ENCODE peak calls at places on chromosome 1, in seven cellular contexts. P is PC-3, N is GM12878, V is fibroblast of lung, F is hepatocyte, X is neural progenitor cell, T is IMR-90. J is an unnamed sample. For H3K36me3, the result is how much of the 10 kb centered on the place peaks cover.

GRCh38 chr1:112803906-112804762 is 89.0 kb upstream of the PPM1J start:
- DNase-seq in P (peak), N (peak), F (peak), T (peak), X (peak), V (peak), J (peak)

GRCh38 chr1:210360852-210361477 is 32.3 kb downstream of the HHAT start:
- DNase-seq in F (peak), T (peak), P (peak), X (peak), N (no peak), V (peak), J (peak)

GRCh38 chr1:15836772-15837669 is 10.5 kb upstream of the SPEN start:
- DNase-seq in P (no peak), F (peak), T (no peak), V (no peak), X (peak), N (no peak), J (peak)

GRCh38 chr1:108053291-108054023 is 88.5 kb upstream of the VAV3 start:
- DNase-seq in X (no peak), F (no peak), P (peak), T (peak), N (no peak), V (no peak), J (peak)

GRCh38 chr1:214983126-214983869 is 99.2 kb upstream of the KCNK2 start:
- DNase-seq in F (no peak), V (peak), T (peak), P (peak), N (no peak), X (no peak), J (peak)

GRCh38 chr1:14742181-14742980 is 143.9 kb downstream of the KAZN start:
- DNase-seq in V (peak), N (no peak), T (peak), F (peak), P (peak), X (no peak), J (peak)

GRCh38 chr1:47774986-47775834 is 222.0 kb downstream of the TRABD2B start:
- DNase-seq in F (no peak), P (no peak), V (no peak), T (no peak), N (no peak), X (no peak), J (peak)

GRCh38 chr1:29668761-29669487 is 432.6 kb downstream of the PTPRU start:
- DNase-seq in P (no peak), X (no peak), T (no peak), V (no peak), F (no peak), N (no peak), J (peak)

GRCh38 chr1:157577420-157577819 is 20.5 kb downstream of the FCRL4 start:
- DNase-seq in X (no peak), F (no peak), T (no peak), V (no peak), N (no peak), P (no peak), J (no peak)

GRCh38 chr1:64881281-64881680 is 85.1 kb downstream of the JAK1 start:
- DNase-seq in X (no peak), N (no peak), F (no peak), V (no peak), T (peak), P (peak), J (peak)

GRCh38 chr1:3676581-3677410 is 24.5 kb downstream of the TP73 start:
- DNase-seq in T (no peak), N (peak), P (no peak), V (no peak), X (no peak), F (no peak), J (no peak)

GRCh38 chr1:25148673-25149300 is 83.5 kb downstream of the SYF2 start:
- DNase-seq in N (no peak), P (peak), F (no peak), V (no peak), X (peak), T (no peak), J (no peak)

GRCh38 chr1:29122662-29122986 is 1.1 kb downstream of the TMEM200B start:
- DNase-seq in P (peak), V (peak), F (peak), X (peak), N (no peak), T (peak), J (peak)

GRCh38 chr1:13828454-13829151 is 128.6 kb downstream of the PRDM2 start:
- DNase-seq in P (peak), N (no peak), T (no peak), X (peak), V (no peak), F (peak), J (no peak)

GRCh38 chr1:29963946-29964345 is 727.6 kb downstream of the PTPRU start:
- DNase-seq in V (no peak), X (no peak), P (no peak), T (no peak), F (no peak), N (no peak), J (no peak)

GRCh38 chr1:50272923-50273322 is 150.3 kb downstream of the DMRTA2 start:
- DNase-seq in P (no peak), X (no peak), N (no peak), T (no peak), F (no peak), V (no peak), J (no peak)

GRCh38 chr1:202807367-202807925 is 775 bp downstream of the KDM5B start:
- DNase-seq in F (peak), N (no peak), T (peak), X (peak), P (no peak), V (peak), J (peak)

GRCh38 chr1:19254416-19254815 is 2.8 kb downstream of the MRTO4 start:
- DNase-seq in P (no peak), F (no peak), N (no peak), X (peak), V (no peak), T (no peak), J (no peak)

GRCh38 chr1:102578806-102579205 is 529.5 kb downstream of the COL11A1 start:
- DNase-seq in V (no peak), N (no peak), P (no peak), T (no peak), F (no peak), X (no peak), J (no peak)

GRCh38 chr1:62599044-62599443 is 1.7 kb downstream of the ANGPTL3 start:
- DNase-seq in T (peak), X (no peak), F (no peak), V (peak), N (no peak), P (no peak), J (peak)

GRCh38 chr1:31618916-31619846 is 1.7 kb downstream of the HCRTR1 start:
- DNase-seq in N (no peak), X (no peak), F (no peak), P (no peak), V (no peak), T (no peak), J (no peak)

GRCh38 chr1:117670996-117671780 is 65.3 kb downstream of the TENT5C start:
- DNase-seq in V (no peak), X (no peak), T (no peak), F (no peak), P (no peak), N (no peak), J (no peak)

GRCh38 chr1:6984996-6985395 is 199.7 kb downstream of the CAMTA1 start:
- DNase-seq in V (no peak), F (no peak), T (no peak), N (no peak), X (no peak), P (no peak), J (no peak)

GRCh38 chr1:91792393-91793032 is 93.4 kb downstream of the TGFBR3 start:
- DNase-seq in F (no peak), P (no peak), N (no peak), T (no peak), V (no peak), X (peak), J (no peak)

GRCh38 chr1:155082301-155082940 is 3.8 kb downstream of the EFNA3 start:
- DNase-seq in V (no peak), F (no peak), P (no peak), X (peak), N (no peak), T (no peak), J (peak)

GRCh38 chr1:247953409-247953808 is 4.8 kb downstream of the OR2L8 start:
- DNase-seq in F (no peak), T (no peak), X (no peak), N (no peak), V (no peak), P (no peak), J (no peak)

GRCh38 chr1:85374160-85374559 is 90.8 kb downstream of the DDAH1 start:
- DNase-seq in V (peak), F (no peak), N (no peak), P (peak), X (no peak), T (peak), J (no peak)

GRCh38 chr1:180249725-180250498 is 19.8 kb downstream of the LHX4 start:
- DNase-seq in N (no peak), T (peak), F (no peak), P (no peak), X (no peak), V (no peak), J (peak)

GRCh38 chr1:234412830-234413229 is 39.6 kb downstream of the COA6 start:
- DNase-seq in T (no peak), V (no peak), N (no peak), P (no peak), X (no peak), F (no peak), J (no peak)
- H3K36me3 ChIP-seq in T (under half), V (under half), N (under half), P (under half), X (under half), F (under half), J (under half)

DNA sequence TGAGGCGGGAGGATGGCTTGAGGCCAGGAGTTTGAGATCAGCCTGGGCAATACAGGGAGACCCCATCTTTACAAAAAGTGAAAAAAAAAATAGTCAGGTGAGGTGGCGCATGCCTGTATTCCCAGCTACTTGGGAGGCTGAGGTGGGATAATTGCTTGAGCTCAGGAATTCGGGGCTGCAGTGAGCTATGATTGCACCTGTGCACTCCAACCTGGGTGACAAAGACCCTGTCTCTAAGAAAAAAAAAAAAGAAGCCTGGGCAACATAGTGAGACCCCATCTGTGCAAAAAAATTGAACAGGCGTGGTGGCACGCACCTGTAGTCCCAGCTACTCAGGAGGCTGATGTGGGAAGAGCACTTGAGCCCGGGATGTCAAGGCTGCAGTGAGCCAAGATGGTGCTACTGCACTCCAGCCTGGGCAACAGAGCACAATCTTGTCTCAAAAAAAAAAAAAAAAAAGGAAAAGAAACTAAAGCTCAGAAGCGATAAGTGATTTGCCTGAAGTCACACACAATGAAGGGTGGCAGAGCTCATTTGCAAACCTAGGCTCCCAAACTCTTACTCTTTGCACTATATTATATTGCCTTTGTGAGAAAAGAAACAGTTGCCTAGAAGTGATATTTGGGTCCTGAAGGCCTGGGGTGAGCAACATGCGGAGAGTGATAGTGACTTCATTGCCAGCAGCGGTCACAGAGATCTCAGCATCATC is 2.0 kb downstream of the CCDC24 start:
- DNase-seq in N (no peak), V (no peak), T (no peak), X (no peak), F (no peak), P (no peak), J (no peak)
- H3K4me2 ChIP-seq in N (no peak), V (no peak), T (no peak), X (no peak), F (peak), P (no peak), J (no peak)

DNA sequence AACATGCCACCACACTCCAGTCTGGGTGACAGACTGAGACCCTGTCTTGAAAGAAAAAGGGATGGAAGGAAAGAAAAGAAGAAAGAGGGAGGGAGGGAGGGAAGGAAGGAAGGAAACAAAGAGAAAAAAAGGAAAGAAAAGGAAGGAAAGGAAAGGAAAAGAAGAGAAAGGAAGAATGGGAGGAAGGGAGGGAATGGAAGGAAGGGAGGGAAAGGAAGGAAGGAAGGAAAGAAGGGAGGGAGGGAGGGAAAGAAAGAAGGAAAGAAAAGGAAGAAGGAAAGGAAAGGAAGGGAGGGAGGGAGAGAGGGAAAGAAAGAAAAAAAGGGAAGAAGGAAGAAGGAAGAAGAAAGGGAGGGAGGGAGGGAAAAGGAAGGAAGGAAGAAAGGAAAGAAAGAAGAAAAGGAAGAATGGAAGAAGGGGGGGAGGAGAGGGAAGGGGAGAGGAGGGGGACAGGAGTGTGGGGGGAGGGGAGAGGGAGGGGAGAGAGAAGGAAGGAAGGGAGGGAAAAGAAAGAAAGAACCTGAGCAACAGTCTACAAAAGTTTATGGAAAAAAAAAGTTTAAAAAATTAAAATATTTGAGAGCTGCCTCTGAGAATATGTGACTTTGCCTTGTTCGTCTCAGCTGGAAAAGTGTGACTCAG is 5.1 kb upstream of the PPP1R15B start:
- DNase-seq in X (no peak), V (no peak), F (no peak), P (no peak), T (no peak), N (no peak), J (no peak)
- H3K4me3 ChIP-seq in X (no peak), V (peak), F (no peak), P (peak), T (no peak), N (no peak), J (peak)

GRCh38 chr1:23531695-23532094 is 662 bp upstream of the E2F2 start:
- DNase-seq in P (no peak), F (no peak), V (no peak), T (no peak), X (no peak), N (no peak), J (no peak)
- H3K36me3 ChIP-seq in P (under half), F (under half), V (under half), T (under half), X (under half), N (under half), J (under half)

GRCh38 chr1:206890690-206891089 is 6.6 kb upstream of the IL24 start:
- DNase-seq in T (peak), X (no peak), P (peak), F (no peak), V (peak), N (no peak), J (no peak)
- H3K4me2 ChIP-seq in T (peak), X (no peak), P (peak), F (no peak), V (peak), N (no peak), J (peak)

GRCh38 chr1:40313329-40313957 is 3.6 kb downstream of the COL9A2 start:
- DNase-seq in F (no peak), P (no peak), X (no peak), V (peak), T (no peak), N (peak), J (peak)

GRCh38 chr1:40313958-40314720 is 2.9 kb downstream of the COL9A2 start:
- DNase-seq in X (peak), P (no peak), N (no peak), F (no peak), T (no peak), V (no peak), J (peak)

GRCh38 chr1:40311692-40312091 is 5.4 kb downstream of the COL9A2 start:
- DNase-seq in T (no peak), P (no peak), N (no peak), X (no peak), V (no peak), F (no peak), J (peak)

GRCh38 chr1:40310983-40311642 is 6.0 kb downstream of the COL9A2 start:
- DNase-seq in X (no peak), T (no peak), N (no peak), P (no peak), F (no peak), V (no peak), J (peak)

DNA sequence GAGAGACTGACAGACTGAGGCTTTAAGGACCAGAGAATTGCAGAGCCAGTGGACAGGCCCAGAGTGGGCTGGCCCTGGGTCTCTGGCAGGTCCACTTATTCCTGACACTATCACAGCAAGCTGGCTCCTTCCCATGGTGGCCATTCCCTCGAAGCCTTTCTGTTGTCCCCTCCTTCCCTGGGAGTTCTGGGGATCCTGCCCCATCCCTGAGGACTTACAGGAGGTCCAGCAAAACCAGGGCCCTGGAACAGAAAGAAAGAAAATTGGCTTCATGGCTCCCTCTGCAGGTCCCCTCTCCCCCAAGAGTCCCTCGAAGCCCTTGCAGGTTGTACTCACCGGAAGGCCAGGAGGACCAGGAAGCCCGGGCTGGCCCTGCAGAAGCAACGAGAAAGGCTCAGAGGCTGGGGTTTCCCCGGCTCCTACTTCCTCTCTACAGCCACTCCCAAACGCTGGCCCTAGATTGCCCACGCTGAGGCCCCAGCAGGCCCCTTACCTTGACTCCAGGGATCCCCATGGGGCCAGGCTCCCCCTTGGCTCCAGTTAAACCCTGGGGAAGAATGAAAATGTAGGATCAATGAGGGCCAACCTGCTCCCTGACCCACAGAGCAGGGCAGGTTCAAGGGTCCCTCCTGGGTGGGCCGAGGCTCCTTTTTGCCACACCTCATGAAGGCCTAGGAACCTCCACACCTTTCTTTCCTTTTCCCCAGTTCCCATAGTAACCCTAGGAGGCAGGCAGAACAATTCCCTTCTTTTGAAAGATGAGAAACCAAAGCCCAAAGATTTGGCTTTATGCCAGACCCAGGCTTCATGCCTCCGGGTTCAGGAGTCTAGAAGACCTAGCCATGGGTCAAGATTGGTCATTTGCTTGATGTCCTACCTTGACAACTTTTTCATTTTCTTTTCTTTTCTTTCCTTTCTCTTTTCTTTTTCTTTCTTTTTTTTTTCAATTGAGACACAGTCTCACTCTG is 4.6 kb downstream of the COL9A2 start:
- DNase-seq in T (no peak), X (peak), N (peak), F (no peak), P (no peak), V (no peak), J (peak)
- H3K4me3 ChIP-seq in T (no peak), X (no peak), N (peak), F (no peak), P (no peak), V (no peak), J (no peak)

GRCh38 chr1:236860674-236861073 is 65.6 kb downstream of the MTR start:
- DNase-seq in X (no peak), V (no peak), N (no peak), T (no peak), F (no peak), P (no peak), J (no peak)

GRCh38 chr1:236862615-236863211 is 67.6 kb downstream of the MTR start:
- DNase-seq in V (no peak), X (no peak), P (no peak), N (no peak), T (no peak), F (no peak), J (no peak)

GRCh38 chr1:236861560-236862230 is 66.6 kb downstream of the MTR start:
- DNase-seq in X (peak), P (no peak), T (peak), V (peak), N (no peak), F (peak), J (no peak)

GRCh38 chr1:236864211-236864610 is 69.1 kb downstream of the MTR start:
- DNase-seq in P (no peak), X (no peak), N (no peak), F (no peak), T (no peak), V (no peak), J (no peak)

GRCh38 chr1:236862231-236862591 is 67.1 kb downstream of the MTR start:
- DNase-seq in P (no peak), V (no peak), N (no peak), T (no peak), F (no peak), X (no peak), J (no peak)
- H3K36me3 ChIP-seq in P (under half), V (under half), N (under half), T (under half), F (under half), X (under half), J (under half)

GRCh38 chr1:176866011-176866410 is 298.5 kb downstream of the ASTN1 start:
- DNase-seq in X (no peak), P (no peak), N (no peak), V (no peak), T (no peak), F (no peak), J (no peak)
- H3K4me2 ChIP-seq in X (no peak), P (no peak), N (no peak), V (no peak), T (no peak), F (no peak), J (no peak)

GRCh38 chr1:36115931-36116330 is 9.1 kb downstream of the COL8A2 start:
- DNase-seq in N (no peak), T (peak), F (no peak), V (no peak), X (no peak), P (no peak), J (peak)

GRCh38 chr1:36118805-36119204 is 6.2 kb downstream of the COL8A2 start:
- DNase-seq in N (no peak), P (no peak), F (no peak), T (no peak), V (no peak), X (no peak), J (peak)

GRCh38 chr1:36119451-36119850 is 5.6 kb downstream of the COL8A2 start:
- DNase-seq in N (no peak), F (no peak), V (no peak), X (no peak), T (no peak), P (no peak), J (no peak)

GRCh38 chr1:36116906-36117305 is 8.1 kb downstream of the COL8A2 start:
- DNase-seq in F (no peak), P (no peak), T (no peak), X (no peak), N (no peak), V (no peak), J (peak)

GRCh38 chr1:36118396-36118795 is 6.6 kb downstream of the COL8A2 start:
- DNase-seq in F (no peak), N (no peak), V (no peak), X (no peak), P (no peak), T (no peak), J (no peak)
- H3K4me3 ChIP-seq in F (no peak), N (no peak), V (no peak), X (no peak), P (no peak), T (no peak), J (no peak)

J was measured in osteoblast.